ENCODE peak calls at places on chromosomes 4 and X, in nine cellular contexts. V, E, I, T, S, G, C, L and Q are unnamed samples.
A peak's percentile ranks its signal among the peaks of the same experiment; 100 is the strongest.

GRCh38 chr4:114015444-114015899 is 36.0 kb upstream of the ARSJ start:
- DNase-seq in V (no peak), E (peak; percentile 99), I (peak; percentile 99), T (peak; percentile 100), S (peak; percentile 89), G (no peak), C (no peak), L (no peak), Q (no peak)

GRCh38 chr4:98778206-98778605 is 119.8 kb upstream of the TSPAN5 start:
- DNase-seq in V (no peak), E (peak; percentile 91), I (no peak), T (peak; percentile 57), S (peak; percentile 78), G (no peak), C (no peak), L (no peak), Q (no peak)

GRCh38 chr4:39719804-39720580 is 22.1 kb downstream of the UBE2K start:
- DNase-seq in V (no peak), E (no peak), I (no peak), T (no peak), S (no peak), G (no peak), C (no peak), L (no peak), Q (no peak)

GRCh38 chr4:40414673-40415072 is 79.5 kb downstream of the CHRNA9 start:
- DNase-seq in V (no peak), E (no peak), I (no peak), T (no peak), S (no peak), G (no peak), C (no peak), L (no peak), Q (no peak)

GRCh38 chrX:53678667-53679066 is 7.9 kb downstream of the HUWE1 start:
- DNase-seq in V (no peak), E (peak; percentile 30), I (no peak), T (no peak), S (peak; percentile 41), G (no peak), C (no peak), L (no peak), Q (no peak)

GRCh38 chr4:17164656-17165055 is 266.2 kb upstream of the LDB2 start:
- DNase-seq in V (no peak), E (peak; percentile 69), I (no peak), T (peak; percentile 67), S (no peak), G (no peak), C (no peak), L (no peak), Q (no peak)

GRCh38 chr4:79294064-79294463 is 31.8 kb downstream of the NAA11 start:
- DNase-seq in V (no peak), E (peak; percentile 54), I (no peak), T (no peak), S (no peak), G (no peak), C (no peak), L (no peak), Q (no peak)

GRCh38 chr4:163385466-163385865 is 41.8 kb downstream of the NPY5R start:
- DNase-seq in V (no peak), E (no peak), I (no peak), T (no peak), S (no peak), G (no peak), C (no peak), L (no peak), Q (no peak)

GRCh38 chrX:100850317-100850716 is 23.8 kb downstream of the NOX1 start:
- DNase-seq in V (no peak), E (no peak), I (no peak), T (no peak), S (no peak), G (no peak), C (no peak), L (no peak), Q (no peak)

GRCh38 chr4:36979494-36979893 is 265.0 kb upstream of the NWD2 start:
- DNase-seq in V (no peak), E (no peak), I (no peak), T (no peak), S (no peak), G (no peak), C (peak; percentile 50), L (no peak), Q (no peak)

GRCh38 chr4:7367361-7367760 is 67.4 kb downstream of the PSAPL1 start:
- DNase-seq in V (no peak), E (no peak), I (no peak), T (no peak), S (no peak), G (no peak), C (no peak), L (no peak), Q (no peak)

GRCh38 chr4:176393306-176394013 is 73.7 kb downstream of the SPCS3 start:
- DNase-seq in V (no peak), E (no peak), I (peak; percentile 20), T (no peak), S (no peak), G (no peak), C (no peak), L (no peak), Q (no peak)

GRCh38 chrX:3176439-3176820 is 135.2 kb downstream of the ARSF start:
- DNase-seq in V (no peak), E (peak; percentile 76), I (no peak), T (peak; percentile 57), S (no peak), G (no peak), C (no peak), L (no peak), Q (no peak)
- H3K4me3 ChIP-seq in V (no peak overlapping the region), E (peak overlapping the region; percentile 16), I (no peak overlapping the region), T (no peak overlapping the region), S (no peak overlapping the region), G (no peak overlapping the region), C (no peak overlapping the region), L (no peak overlapping the region), Q (no peak overlapping the region)

DNA sequence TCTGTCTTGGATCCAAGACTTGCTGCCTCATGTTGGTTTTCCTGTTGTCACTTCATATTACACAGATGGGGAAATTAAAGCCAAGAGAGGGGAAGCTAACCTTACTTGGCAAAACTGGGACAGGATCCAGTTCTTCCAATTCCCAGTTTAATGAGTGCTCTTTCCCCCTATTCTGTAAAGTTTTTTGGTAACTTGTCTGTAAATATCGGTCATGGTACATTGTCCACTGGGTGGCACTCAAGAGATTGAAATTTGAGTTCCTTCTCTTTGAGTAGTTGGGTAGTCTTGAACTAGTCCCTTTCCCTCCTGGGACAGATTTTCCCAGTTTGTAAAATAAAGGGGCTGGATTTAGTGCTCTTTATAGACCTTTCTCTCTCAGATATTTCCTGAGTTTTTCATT is 12.4 kb upstream of the EOLA2 start:
- DNase-seq in V (no peak), E (peak; percentile 69), I (peak; percentile 38), T (peak; percentile 73), S (peak; percentile 55), G (peak; percentile 20), C (no peak), L (no peak), Q (no peak)
- TF ChIP-seq CTCF in V (no peak), E (peak; percentile 56), I (peak; percentile 26), T (peak; percentile 49), S (peak; percentile 61), G (peak; percentile 45), C (no peak), L (no peak), Q (peak; percentile 45)

GRCh38 chrX:110213183-110213582 is 104.7 kb downstream of the AMMECR1 start:
- DNase-seq in V (no peak), E (no peak), I (no peak), T (no peak), S (no peak), G (no peak), C (no peak), L (no peak), Q (no peak)

GRCh38 chrX:110212299-110212698 is 105.6 kb downstream of the AMMECR1 start:
- DNase-seq in V (no peak), E (peak; percentile 16), I (no peak), T (no peak), S (peak; percentile 15), G (no peak), C (no peak), L (no peak), Q (no peak)

GRCh38 chrX:110211340-110211739 is 106.5 kb downstream of the AMMECR1 start:
- DNase-seq in V (no peak), E (no peak), I (no peak), T (no peak), S (no peak), G (no peak), C (no peak), L (no peak), Q (no peak)

GRCh38 chrX:110208092-110208491 is 109.8 kb downstream of the AMMECR1 start:
- DNase-seq in V (no peak), E (peak; percentile 30), I (no peak), T (no peak), S (no peak), G (no peak), C (no peak), L (no peak), Q (no peak)

GRCh38 chrX:110210417-110211139 is 107.3 kb downstream of the AMMECR1 start:
- DNase-seq in V (no peak), E (peak; percentile 90), I (peak; percentile 62), T (peak; percentile 71), S (peak; percentile 43), G (no peak), C (no peak), L (no peak), Q (no peak)
- H3K4me3 ChIP-seq in V (no peak overlapping the region), E (no peak overlapping the region), I (no peak overlapping the region), T (no peak overlapping the region), S (no peak overlapping the region), G (no peak overlapping the region), C (no peak overlapping the region), L (no peak overlapping the region), Q (no peak overlapping the region)

GRCh38 chr4:46889410-46889809 is 19.6 kb downstream of the COX7B2 start:
- DNase-seq in V (no peak), E (no peak), I (no peak), T (no peak), S (no peak), G (no peak), C (no peak), L (no peak), Q (no peak)

DNA sequence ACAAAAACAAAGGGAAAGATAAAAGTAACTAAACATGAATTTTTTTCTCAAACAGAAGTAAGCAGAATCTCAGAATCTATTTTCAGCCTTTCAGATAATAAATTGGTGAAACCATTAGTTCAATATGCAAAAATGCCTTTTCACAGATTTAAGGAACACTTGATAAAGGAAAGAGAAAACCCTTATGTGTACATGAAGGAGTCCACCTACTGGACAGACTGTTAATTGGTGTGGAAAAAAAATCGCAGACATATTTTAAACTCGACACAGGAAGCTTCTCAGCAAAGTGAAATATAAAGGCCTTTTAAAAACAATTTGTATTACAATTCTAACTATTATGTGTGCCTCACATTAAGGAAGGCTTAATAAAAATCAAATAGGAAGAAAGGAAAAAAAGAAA is 22.3 kb downstream of the COX7B2 start:
- DNase-seq in V (no peak), E (peak; percentile 6), I (no peak), T (peak; percentile 13), S (peak; percentile 11), G (peak; percentile 4), C (no peak), L (no peak), Q (no peak)
- TF ChIP-seq CTCF in V (no peak), E (peak; percentile 20), I (no peak), T (peak; percentile 39), S (no peak), G (peak; percentile 32), C (no peak), L (no peak), Q (peak; percentile 38)